ENCODE peak calls at places on chromosome 5, in eight cellular contexts. T is PC-3; Y is H1; Z is aorta; X is neuronal stem cell; E is effector memory CD4-positive, alpha-beta T cell; H is naive thymus-derived CD4-positive, alpha-beta T cell; M is iPS DF 6.9. G is an unnamed sample. For H3K4me1, the result is how much of the 10 kb centered on the place peaks cover.

GRCh38 chr5:59562756-59563389 is 330.7 kb downstream of the PDE4D start:
- DNase-seq in Z (no peak), H (no peak), E (peak), M (peak), Y (peak), T (peak), X (peak), G (no peak)

GRCh38 chr5:105042623-105043022 is 1480.0 kb upstream of the NUDT12 start:
- DNase-seq in X (no peak), H (no peak), M (no peak), T (no peak), E (no peak), Z (no peak), Y (no peak), G (no peak)

GRCh38 chr5:169706070-169706469 is 69.0 kb downstream of the DOCK2 start:
- DNase-seq in E (no peak), Y (no peak), X (no peak), M (no peak), Z (no peak), T (no peak), H (no peak), G (no peak)

GRCh38 chr5:125703616-125704015 is 719.6 kb upstream of the GRAMD2B start:
- DNase-seq in Y (no peak), X (no peak), Z (no peak), H (no peak), E (no peak), T (peak), M (no peak), G (no peak)

GRCh38 chr5:169595172-169595820 is 11.7 kb downstream of the SPDL1 start:
- DNase-seq in Y (no peak), M (no peak), E (no peak), T (no peak), X (no peak), Z (no peak), H (no peak), G (no peak)

GRCh38 chr5:80705216-80705769 is 50.5 kb upstream of the DHFR start:
- DNase-seq in H (no peak), M (no peak), Z (no peak), Y (no peak), T (no peak), E (no peak), X (no peak), G (no peak)

GRCh38 chr5:147661576-147661975 is 121.0 kb downstream of the JAKMIP2 start:
- DNase-seq in X (no peak), M (no peak), Y (no peak), T (no peak), E (no peak), H (no peak), Z (no peak), G (no peak)

GRCh38 chr5:57532513-57533497 is 50.2 kb upstream of the ACTBL2 start:
- DNase-seq in Z (no peak), E (no peak), X (no peak), M (no peak), T (peak), H (no peak), Y (no peak), G (no peak)

GRCh38 chr5:151164687-151165392 is 7.3 kb upstream of the ANXA6 start:
- DNase-seq in Z (peak), M (peak), H (peak), Y (no peak), X (peak), T (peak), E (peak), G (no peak)

GRCh38 chr5:39093351-39093749 is 19.2 kb upstream of the RICTOR start:
- DNase-seq in M (no peak), E (no peak), Z (no peak), T (peak), H (no peak), Y (no peak), X (no peak), G (no peak)

GRCh38 chr5:9440517-9440916 is 105.4 kb downstream of the SEMA5A start:
- DNase-seq in E (no peak), Z (no peak), T (peak), M (no peak), Y (no peak), X (no peak), H (no peak), G (no peak)

GRCh38 chr5:140011297-140011802 is 31.7 kb downstream of the NRG2 start:
- DNase-seq in H (no peak), M (no peak), Y (no peak), Z (no peak), X (no peak), E (no peak), T (peak), G (no peak)

GRCh38 chr5:113249216-113249615 is 185.6 kb downstream of the TSSK1B start:
- DNase-seq in Z (no peak), X (no peak), M (no peak), H (no peak), Y (no peak), E (no peak), T (no peak), G (no peak)

GRCh38 chr5:119876522-119876921 is 247.2 kb downstream of the FAM170A start:
- DNase-seq in T (peak), X (no peak), Y (no peak), E (no peak), H (no peak), Z (no peak), M (no peak), G (no peak)

GRCh38 chr5:145948047-145948446 is 11.7 kb downstream of the SH3RF2 start:
- DNase-seq in X (no peak), Y (no peak), M (no peak), T (no peak), H (no peak), Z (no peak), E (no peak), G (no peak)

GRCh38 chr5:94802450-94802849 is 184.0 kb downstream of the SLF1 start:
- DNase-seq in M (no peak), T (peak), H (no peak), E (no peak), Z (no peak), X (peak), Y (no peak), G (no peak)

GRCh38 chr5:132915681-132916080 is 42.2 kb downstream of the LEAP2 start:
- DNase-seq in H (no peak), M (no peak), X (no peak), T (peak), Y (no peak), E (no peak), Z (no peak), G (no peak)

GRCh38 chr5:179805529-179806249 is 977 bp downstream of the MGAT4B start:
- DNase-seq in Z (no peak), X (no peak), H (no peak), T (no peak), M (no peak), Y (no peak), E (no peak), G (no peak)

GRCh38 chr5:181151146-181151545 is 3.8 kb downstream of the OR2V2 start:
- DNase-seq in Y (no peak), E (no peak), X (no peak), T (peak), M (no peak), H (no peak), Z (no peak), G (no peak)

GRCh38 chr5:96434201-96434645 is 1.2 kb upstream of the PCSK1 start:
- DNase-seq in Y (no peak), X (peak), Z (peak), T (peak), E (no peak), H (peak), M (peak), G (no peak)

GRCh38 chr5:150329038-150329437 is 26.3 kb upstream of the ARSI start:
- DNase-seq in H (no peak), T (no peak), E (no peak), X (no peak), Y (no peak), Z (no peak), M (no peak), G (no peak)

GRCh38 chr5:149438711-149439132 is 59.6 kb upstream of the IL17B start:
- DNase-seq in Y (no peak), X (no peak), H (no peak), M (no peak), E (no peak), T (peak), Z (no peak), G (no peak)

GRCh38 chr5:72109625-72110024 is 2.4 kb downstream of the MAP1B start:
- DNase-seq in H (no peak), Y (no peak), X (no peak), T (no peak), E (no peak), Z (no peak), M (no peak), G (no peak)

GRCh38 chr5:79793722-79794121 is 104.1 kb downstream of the CMYA5 start:
- DNase-seq in X (no peak), E (no peak), M (no peak), Y (no peak), H (no peak), Z (no peak), T (no peak), G (no peak)

GRCh38 chr5:1133108-1133507 is 21.2 kb upstream of the SLC12A7 start:
- DNase-seq in Z (no peak), T (no peak), E (no peak), Y (no peak), M (no peak), H (no peak), X (no peak), G (no peak)

GRCh38 chr5:81778642-81779041 is 27.7 kb upstream of the SSBP2 start:
- DNase-seq in X (no peak), E (no peak), Z (no peak), Y (no peak), T (no peak), H (no peak), M (no peak), G (no peak)

GRCh38 chr5:93150311-93151012 is 430.6 kb downstream of the NR2F1-AS1 start:
- DNase-seq in X (no peak), Y (no peak), M (no peak), T (peak), E (no peak), H (no peak), Z (no peak), G (no peak)

GRCh38 chr5:137316346-137316736 is 182.8 kb downstream of the SPOCK1 start:
- DNase-seq in H (no peak), T (peak), X (no peak), Z (no peak), M (no peak), E (no peak), Y (no peak), G (no peak)

GRCh38 chr5:151146003-151146524 is 11.5 kb downstream of the ANXA6 start:
- DNase-seq in M (no peak), H (no peak), X (no peak), E (no peak), Z (no peak), T (no peak), Y (no peak), G (no peak)

GRCh38 chr5:93247126-93247525 is 333.9 kb downstream of the NR2F1-AS1 start:
- DNase-seq in Z (no peak), T (no peak), Y (no peak), H (no peak), E (no peak), X (no peak), M (no peak), G (no peak)

GRCh38 chr5:150347003-150347402 is 10.5 kb upstream of the TCOF1 start:
- DNase-seq in Z (no peak), T (no peak), H (no peak), E (no peak), X (no peak), Y (no peak), M (no peak), G (no peak)

GRCh38 chr5:133267601-133268000 is 215.8 kb downstream of the HSPA4 start:
- DNase-seq in T (no peak), Z (no peak), Y (no peak), M (no peak), E (no peak), H (no peak), X (no peak), G (no peak)

GRCh38 chr5:66796306-66797292 is 200.4 kb downstream of the MAST4 start:
- DNase-seq in Z (no peak), E (no peak), H (no peak), M (no peak), Y (no peak), T (peak), X (no peak), G (no peak)

GRCh38 chr5:56262269-56262668 is 29.1 kb upstream of the ANKRD55 start:
- DNase-seq in T (no peak), Z (no peak), Y (no peak), H (no peak), M (no peak), X (no peak), E (no peak), G (no peak)

GRCh38 chr5:140298183-140298601 is 4.7 kb downstream of the PFDN1 start:
- DNase-seq in X (no peak), Y (no peak), M (no peak), Z (no peak), H (no peak), T (peak), E (no peak), G (no peak)

GRCh38 chr5:14266171-14266570 is 123.0 kb downstream of the TRIO start:
- DNase-seq in T (peak), M (no peak), Z (no peak), E (no peak), Y (no peak), H (no peak), X (no peak), G (no peak)

GRCh38 chr5:14264605-14265316 is 121.6 kb downstream of the TRIO start:
- DNase-seq in M (no peak), E (no peak), X (peak), T (peak), Y (peak), H (peak), Z (peak), G (no peak)

GRCh38 chr5:14267166-14267838 is 124.2 kb downstream of the TRIO start:
- DNase-seq in T (peak), X (no peak), H (no peak), E (no peak), Y (no peak), Z (no peak), M (no peak), G (no peak)

GRCh38 chr5:14266686-14267085 is 123.5 kb downstream of the TRIO start:
- DNase-seq in T (peak), Z (no peak), E (no peak), Y (no peak), X (no peak), M (no peak), H (no peak), G (no peak)

DNA sequence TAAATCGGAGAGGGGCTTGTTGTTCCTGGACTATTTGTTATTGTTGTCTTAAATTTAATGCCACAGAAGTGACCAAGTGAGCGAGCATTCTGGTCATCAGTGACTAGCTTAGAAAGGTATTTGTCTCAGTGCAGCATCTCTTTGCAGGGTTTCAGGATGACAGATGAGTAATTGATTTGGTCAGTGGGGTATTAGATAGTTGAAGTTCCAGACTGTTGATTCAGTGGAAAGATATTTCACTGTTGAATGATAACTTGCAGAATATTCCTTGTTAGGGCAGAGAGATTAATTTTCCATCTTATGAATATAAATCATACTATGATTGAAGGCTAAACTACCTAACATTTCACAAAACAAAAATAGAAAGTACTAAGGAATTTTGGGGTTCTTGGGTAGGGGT is 122.4 kb downstream of the TRIO start:
- DNase-seq in H (no peak), M (no peak), X (no peak), Z (no peak), E (no peak), Y (no peak), T (peak), G (no peak)
- H3K4me1 ChIP-seq in H (under half), M (under half), X (under half), Z (under half), E (under half), Y (under half), T (half or more), G (under half)

GRCh38 chr5:142735323-142736246 is 34.6 kb upstream of the ARHGAP26 start:
- DNase-seq in Y (no peak), E (no peak), X (no peak), Z (no peak), T (no peak), H (no peak), M (no peak), G (no peak)
- H3K27ac ChIP-seq in Y (no peak), E (no peak), X (no peak), Z (no peak), T (no peak), H (no peak), M (no peak), G (no peak)

GRCh38 chr5:73365990-73366667 is 82.4 kb downstream of the FOXD1 start:
- DNase-seq in Z (no peak), M (no peak), E (no peak), Y (no peak), T (no peak), X (no peak), H (no peak), G (no peak)
- H3K4me1 ChIP-seq in Z (under half), M (under half), E (under half), Y (under half), T (under half), X (under half), H (under half), G (under half)

GRCh38 chr5:88883059-88883565 is at the start of gene MEF2C:
- DNase-seq in Y (no peak), T (peak), Z (peak), M (no peak), E (no peak), X (peak), H (no peak), G (peak)
- H3K27ac ChIP-seq in Y (no peak), T (peak), Z (peak), M (no peak), E (no peak), X (no peak), H (no peak), G (peak)

GRCh38 chr5:124061663-124062062 is 549.7 kb downstream of the CSNK1G3 start:
- DNase-seq in E (no peak), X (no peak), M (no peak), Z (no peak), H (no peak), T (peak), Y (no peak), G (no peak)
- H3K4me1 ChIP-seq in E (under half), X (under half), M (under half), Z (under half), H (under half), T (under half), Y (under half), G (under half)

GRCh38 chr5:172870807-172871431 is 36.9 kb downstream of the ERGIC1 start:
- DNase-seq in M (no peak), E (no peak), H (no peak), X (no peak), Y (no peak), T (peak), Z (no peak), G (no peak)

GRCh38 chr5:172872997-172873491 is 39.0 kb downstream of the ERGIC1 start:
- DNase-seq in X (no peak), Y (no peak), Z (peak), H (no peak), M (no peak), E (no peak), T (no peak), G (no peak)

GRCh38 chr5:172871982-172872381 is 37.9 kb downstream of the ERGIC1 start:
- DNase-seq in Z (no peak), T (no peak), X (no peak), E (no peak), H (no peak), Y (no peak), M (no peak), G (no peak)

GRCh38 chr5:172870261-172870806 is 36.3 kb downstream of the ERGIC1 start:
- DNase-seq in X (no peak), T (peak), E (no peak), H (no peak), Y (no peak), Z (peak), M (no peak), G (no peak)

GRCh38 chr5:172871561-172871960 is 37.5 kb downstream of the ERGIC1 start:
- DNase-seq in H (no peak), Y (no peak), X (no peak), E (no peak), Z (no peak), T (no peak), M (no peak), G (no peak)
- H3K27ac ChIP-seq in H (no peak), Y (no peak), X (no peak), E (no peak), Z (peak), T (peak), M (no peak), G (peak)

DNA sequence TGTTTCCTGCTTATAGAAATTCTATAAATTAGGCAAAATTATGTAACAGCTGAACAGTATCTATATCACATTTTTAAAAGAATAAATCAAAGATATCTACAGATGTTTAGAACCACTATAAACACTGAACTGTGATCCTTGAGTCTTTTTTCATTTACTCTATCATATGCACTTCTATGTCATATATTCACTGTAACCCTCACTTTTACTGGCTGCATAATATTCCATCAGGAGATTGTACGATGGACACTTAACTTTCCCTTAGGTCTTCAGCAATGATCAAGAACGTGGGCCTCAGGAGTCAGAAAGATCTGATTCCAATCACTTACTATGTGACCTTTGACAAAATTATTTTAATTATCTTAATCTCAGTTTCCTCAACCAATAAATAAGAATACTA is 41.0 kb downstream of the CLINT1 start:
- DNase-seq in Z (no peak), M (no peak), Y (no peak), E (no peak), H (no peak), X (no peak), T (no peak), G (no peak)
- H3K4me1 ChIP-seq in Z (under half), M (under half), Y (under half), E (under half), H (under half), X (under half), T (under half), G (under half)

G was measured in vagina.